ENCODE peak calls at places on chromosome 9, in eight cellular contexts. T is caudate nucleus; N is stimulated activated CD8-positive, alpha-beta memory T cell treated with anti-CD3 and anti-CD28 coated beads, Interleukin-4, amount 100 ng/mL, for 24 hours; R is A172; O is HEK293T; U is left lung; L is pancreas; K is NT2/D1. V is an unnamed sample.

GRCh38 chr9:101398930-101399640 is 434 bp downstream of the ZNF189 start:
- DNase-seq in U (peak), K (no peak), T (no peak), O (no peak), L (peak), R (no peak), N (peak), V (no peak)

GRCh38 chr9:114202849-114203248 is 47.5 kb downstream of the COL27A1 start:
- DNase-seq in O (no peak), K (no peak), T (no peak), U (no peak), L (no peak), N (no peak), R (no peak), V (no peak)

GRCh38 chr9:116286287-116286686 is 132.7 kb downstream of the PAPPA start:
- DNase-seq in K (peak), T (no peak), N (no peak), O (no peak), L (no peak), U (no peak), R (no peak), V (no peak)

GRCh38 chr9:133703571-133704399 is 34.4 kb downstream of the SARDH start:
- DNase-seq in T (no peak), R (no peak), N (no peak), K (no peak), O (no peak), U (peak), L (no peak), V (peak)

GRCh38 chr9:21806644-21807043 is 4.2 kb downstream of the MTAP start:
- DNase-seq in N (no peak), T (no peak), K (no peak), U (no peak), O (no peak), R (no peak), L (no peak), V (no peak)

GRCh38 chr9:78462616-78463015 is 165.7 kb downstream of the PSAT1 start:
- DNase-seq in K (no peak), U (no peak), O (no peak), N (no peak), L (no peak), T (no peak), R (no peak), V (no peak)

GRCh38 chr9:15205632-15206243 is 101.3 kb downstream of the TTC39B start:
- DNase-seq in N (no peak), O (no peak), U (no peak), R (no peak), K (no peak), T (no peak), L (no peak), V (no peak)

GRCh38 chr9:114051706-114052105 is 26.4 kb downstream of the AMBP start:
- DNase-seq in R (no peak), K (no peak), U (no peak), N (no peak), O (no peak), T (no peak), L (no peak), V (no peak)

GRCh38 chr9:4550777-4551476 is 60.7 kb downstream of the SLC1A1 start:
- DNase-seq in L (no peak), K (no peak), O (no peak), U (no peak), R (no peak), N (no peak), T (no peak), V (peak)

GRCh38 chr9:115694014-115694413 is 459.6 kb upstream of the PAPPA start:
- DNase-seq in O (no peak), T (no peak), K (peak), U (no peak), L (peak), N (no peak), R (peak), V (peak)

GRCh38 chr9:5446451-5447236 is 3.7 kb upstream of the CD274 start:
- DNase-seq in L (no peak), R (peak), U (no peak), T (no peak), O (no peak), K (no peak), N (no peak), V (no peak)

GRCh38 chr9:92795000-92795399 is 30.4 kb upstream of the BICD2 start:
- DNase-seq in O (no peak), L (no peak), N (no peak), R (no peak), T (no peak), U (no peak), K (no peak), V (no peak)

GRCh38 chr9:95167998-95168397 is 149.5 kb downstream of the FANCC start:
- DNase-seq in T (no peak), K (peak), U (no peak), L (peak), O (peak), N (peak), R (peak), V (peak)

GRCh38 chr9:22040760-22041159 is 31.7 kb upstream of the CDKN2B start:
- DNase-seq in L (no peak), T (no peak), U (no peak), R (no peak), N (no peak), K (no peak), O (no peak), V (no peak)

GRCh38 chr9:90141723-90142122 is 500.9 kb downstream of the DIRAS2 start:
- DNase-seq in N (no peak), R (peak), T (no peak), O (peak), K (no peak), L (no peak), U (no peak), V (peak)

GRCh38 chr9:22141906-22142305 is 132.8 kb upstream of the CDKN2B start:
- DNase-seq in O (peak), R (no peak), N (no peak), U (no peak), T (no peak), K (no peak), L (no peak), V (no peak)

GRCh38 chr9:109497193-109498165 is 628 bp downstream of the PTPN3 start:
- DNase-seq in L (peak), O (peak), K (no peak), R (peak), T (no peak), N (no peak), U (no peak), V (no peak)

GRCh38 chr9:115591584-115591984 is 473.6 kb upstream of the TNC start:
- DNase-seq in T (no peak), K (peak), N (no peak), R (peak), L (peak), U (no peak), O (peak), V (peak)

GRCh38 chr9:22240619-22241018 is 206.0 kb upstream of the DMRTA1 start:
- DNase-seq in N (no peak), L (no peak), K (no peak), U (no peak), T (no peak), O (peak), R (no peak), V (no peak)

GRCh38 chr9:122819326-122819725 is 9.1 kb downstream of the PDCL start:
- DNase-seq in U (no peak), T (no peak), O (no peak), L (no peak), K (no peak), R (no peak), N (no peak), V (no peak)

GRCh38 chr9:134891016-134891589 is 10.5 kb downstream of the FCN2 start:
- DNase-seq in K (no peak), N (no peak), O (no peak), L (no peak), U (no peak), R (peak), T (no peak), V (no peak)

GRCh38 chr9:4137234-4137633 is 162.6 kb downstream of the GLIS3 start:
- DNase-seq in R (peak), T (no peak), O (no peak), L (no peak), U (no peak), N (no peak), K (no peak), V (no peak)

GRCh38 chr9:90131568-90131967 is 511.1 kb downstream of the DIRAS2 start:
- DNase-seq in U (no peak), N (no peak), L (no peak), T (no peak), K (no peak), O (no peak), R (no peak), V (no peak)

GRCh38 chr9:4489562-4489918 is 728 bp upstream of the SLC1A1 start:
- DNase-seq in T (no peak), R (no peak), N (no peak), U (no peak), K (no peak), O (peak), L (no peak), V (no peak)